ENCODE peak calls at places on chromosomes 13 and 19, in nine cellular contexts. W is cardiac muscle cell, Z is heart left ventricle, P is breast epithelium, N is tibial artery, R is OCI-LY7, I is left ventricle myocardium inferior, L is adrenal gland, M is thoracic aorta. B is an unnamed sample. For H3K4me1 and H3K9me3, the result is how much of the 10 kb centered on the place peaks cover.

GRCh38 chr19:47881757-47882156 is 4.4 kb downstream of the SULT2A1 start:
- DNase-seq in W (no peak), N (no peak), R (no peak), P (no peak), M (no peak), I (no peak), L (no peak), Z (no peak), B (no peak)

GRCh38 chr19:11265785-11266236 is 3.5 kb upstream of the DOCK6 start:
- DNase-seq in W (no peak), R (no peak), N (no peak), L (no peak), M (no peak), I (no peak), P (no peak), Z (no peak), B (peak)

GRCh38 chr19:50794074-50794777 is 4.0 kb downstream of the ACP4 start:
- DNase-seq in Z (no peak), W (no peak), P (no peak), N (no peak), M (no peak), L (no peak), I (no peak), R (peak), B (peak)

GRCh38 chr13:44899967-44900366 is 89.3 kb downstream of the NUFIP1 start:
- DNase-seq in Z (no peak), P (no peak), I (no peak), W (peak), L (no peak), N (no peak), M (no peak), R (no peak), B (no peak)

GRCh38 chr19:28065026-28065425 is 1147.9 kb downstream of the UQCRFS1 start:
- DNase-seq in R (no peak), P (no peak), Z (no peak), I (no peak), L (no peak), W (no peak), M (no peak), N (no peak), B (no peak)

GRCh38 chr19:8005534-8006256 is at the start of gene ELAVL1:
- DNase-seq in Z (peak), W (peak), I (peak), N (peak), P (peak), M (peak), L (peak), R (peak), B (peak)

GRCh38 chr13:36918246-36919060 is 1.6 kb downstream of the SMAD9 start:
- DNase-seq in L (no peak), W (peak), Z (no peak), I (no peak), R (peak), P (no peak), N (no peak), M (no peak), B (no peak)

GRCh38 chr13:98613591-98613990 is 36.7 kb upstream of the STK24 start:
- DNase-seq in L (no peak), N (no peak), W (no peak), Z (no peak), P (no peak), I (no peak), R (no peak), M (no peak), B (no peak)

GRCh38 chr13:101916108-101916757 is 463.8 kb downstream of the ITGBL1 start:
- DNase-seq in W (peak), N (no peak), Z (peak), L (no peak), R (no peak), I (peak), P (no peak), M (no peak), B (no peak)

GRCh38 chr13:44280461-44280860 is 93.2 kb upstream of the SERP2 start:
- DNase-seq in W (no peak), Z (no peak), R (no peak), P (no peak), N (no peak), I (no peak), M (no peak), L (no peak), B (no peak)

GRCh38 chr19:13026478-13026999 is 31.3 kb downstream of the NFIX start:
- DNase-seq in N (peak), M (no peak), W (peak), P (no peak), Z (no peak), R (no peak), I (no peak), L (no peak), B (peak)

GRCh38 chr13:80873589-80873988 is 532.7 kb upstream of the SPRY2 start:
- DNase-seq in Z (no peak), P (no peak), I (no peak), N (no peak), R (no peak), M (no peak), W (no peak), L (no peak), B (no peak)

GRCh38 chr19:29480507-29480906 is 45.3 kb upstream of the VSTM2B start:
- DNase-seq in M (no peak), Z (no peak), L (no peak), W (no peak), P (no peak), I (no peak), R (no peak), N (no peak), B (no peak)

GRCh38 chr19:42989851-42990250 is 36.4 kb downstream of the PSG11 start:
- DNase-seq in N (no peak), P (no peak), Z (no peak), I (no peak), L (no peak), R (no peak), M (no peak), W (no peak), B (no peak)

GRCh38 chr13:103328899-103329298 is 262.7 kb upstream of the SLC10A2 start:
- DNase-seq in P (no peak), R (no peak), W (peak), Z (no peak), N (no peak), I (no peak), M (no peak), L (no peak), B (no peak)

GRCh38 chr19:2434267-2434666 is 6.9 kb upstream of the TIMM13 start:
- DNase-seq in M (no peak), Z (no peak), R (no peak), N (no peak), L (no peak), W (no peak), I (no peak), P (no peak), B (no peak)

GRCh38 chr19:2436384-2436783 is 9.0 kb upstream of the TIMM13 start:
- DNase-seq in W (no peak), I (no peak), L (no peak), M (no peak), N (no peak), R (no peak), Z (no peak), P (no peak), B (no peak)

GRCh38 chr19:2438178-2438577 is 10.8 kb upstream of the TIMM13 start:
- DNase-seq in Z (no peak), R (no peak), W (no peak), I (no peak), M (no peak), P (no peak), L (no peak), N (no peak), B (no peak)

GRCh38 chr19:2434721-2435265 is 7.4 kb upstream of the TIMM13 start:
- DNase-seq in M (no peak), P (no peak), I (no peak), R (no peak), N (no peak), Z (no peak), L (no peak), W (no peak), B (no peak)

DNA sequence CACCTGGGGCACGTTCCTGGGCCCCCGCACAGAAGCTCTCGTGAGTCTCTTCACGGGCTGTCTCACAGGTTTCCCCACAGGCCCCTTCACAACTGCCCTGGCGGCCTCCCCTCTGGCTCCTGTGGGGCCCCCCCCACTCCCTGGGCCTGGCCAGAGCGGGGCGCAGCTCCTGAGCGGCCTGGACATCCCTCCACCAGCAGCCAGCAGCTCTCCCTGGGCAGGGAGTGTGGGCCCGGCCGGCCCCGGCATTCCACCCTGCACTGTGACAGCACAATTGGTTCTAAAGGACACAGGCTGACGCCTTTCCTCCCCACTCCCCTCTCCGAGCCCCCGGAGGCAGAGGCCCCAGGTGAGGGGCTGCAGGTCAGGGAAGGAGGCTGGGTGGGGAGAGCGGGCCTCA is 9.5 kb upstream of the TIMM13 start:
- DNase-seq in R (no peak), I (no peak), W (no peak), L (no peak), N (no peak), Z (no peak), M (no peak), P (no peak), B (no peak)
- TF ChIP-seq CTCF in R (no peak), I (no peak), W (no peak), L (no peak), N (no peak), Z (no peak), M (no peak), P (no peak), B (no peak)

GRCh38 chr19:5623397-5624153 is 692 bp downstream of the SAFB start:
- DNase-seq in P (peak), R (peak), M (no peak), Z (no peak), W (no peak), N (no peak), I (no peak), L (no peak), B (peak)
- H3K4me1 ChIP-seq in P (under half), R (half or more), M (half or more), Z (half or more), W (under half), N (half or more), I (half or more), L (under half), B (under half)

GRCh38 chr19:21022996-21023395 is 2.5 kb downstream of the ZNF430 start:
- DNase-seq in P (no peak), I (no peak), L (peak), M (no peak), W (peak), N (no peak), Z (no peak), R (no peak), B (no peak)

GRCh38 chr19:21023901-21024300 is 3.4 kb downstream of the ZNF430 start:
- DNase-seq in Z (no peak), L (no peak), W (no peak), M (no peak), R (no peak), N (no peak), P (no peak), I (no peak), B (no peak)

DNA sequence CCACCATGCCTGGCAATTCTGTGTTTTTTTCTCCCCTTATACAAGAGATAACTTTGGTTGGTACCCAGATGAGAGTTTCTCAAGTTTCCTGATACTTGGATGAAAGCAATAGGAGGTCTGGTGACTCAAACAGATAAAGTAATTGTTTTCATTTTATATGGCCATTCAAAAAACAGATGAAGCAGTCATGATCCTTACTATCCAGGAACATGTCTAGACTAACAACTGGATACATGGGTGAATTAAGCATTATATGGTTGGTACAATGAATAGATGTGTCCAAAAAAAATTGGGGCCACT is 8.5 kb downstream of the ZNF430 start:
- DNase-seq in W (no peak), I (no peak), M (no peak), Z (no peak), P (no peak), N (no peak), R (no peak), L (no peak), B (no peak)
- H3K9me3 ChIP-seq in W (under half), I (under half), M (under half), Z (under half), P (under half), N (under half), R (under half), L (under half), B (under half)

GRCh38 chr13:114234266-114234644 is 442 bp upstream of the CDC16 start:
- DNase-seq in L (no peak), Z (no peak), M (no peak), R (no peak), W (no peak), N (no peak), P (no peak), I (no peak), B (no peak)

GRCh38 chr13:114237415-114238112 is 2.9 kb downstream of the CDC16 start:
- DNase-seq in I (no peak), N (no peak), P (no peak), L (no peak), Z (no peak), W (no peak), M (no peak), R (no peak), B (no peak)

GRCh38 chr13:114235697-114236096 is 1.0 kb downstream of the CDC16 start:
- DNase-seq in N (no peak), P (no peak), W (no peak), R (no peak), I (no peak), M (no peak), L (no peak), Z (no peak), B (no peak)

GRCh38 chr13:114236224-114236623 is 1.5 kb downstream of the CDC16 start:
- DNase-seq in P (no peak), I (no peak), L (no peak), W (no peak), Z (no peak), R (no peak), M (no peak), N (no peak), B (no peak)

DNA sequence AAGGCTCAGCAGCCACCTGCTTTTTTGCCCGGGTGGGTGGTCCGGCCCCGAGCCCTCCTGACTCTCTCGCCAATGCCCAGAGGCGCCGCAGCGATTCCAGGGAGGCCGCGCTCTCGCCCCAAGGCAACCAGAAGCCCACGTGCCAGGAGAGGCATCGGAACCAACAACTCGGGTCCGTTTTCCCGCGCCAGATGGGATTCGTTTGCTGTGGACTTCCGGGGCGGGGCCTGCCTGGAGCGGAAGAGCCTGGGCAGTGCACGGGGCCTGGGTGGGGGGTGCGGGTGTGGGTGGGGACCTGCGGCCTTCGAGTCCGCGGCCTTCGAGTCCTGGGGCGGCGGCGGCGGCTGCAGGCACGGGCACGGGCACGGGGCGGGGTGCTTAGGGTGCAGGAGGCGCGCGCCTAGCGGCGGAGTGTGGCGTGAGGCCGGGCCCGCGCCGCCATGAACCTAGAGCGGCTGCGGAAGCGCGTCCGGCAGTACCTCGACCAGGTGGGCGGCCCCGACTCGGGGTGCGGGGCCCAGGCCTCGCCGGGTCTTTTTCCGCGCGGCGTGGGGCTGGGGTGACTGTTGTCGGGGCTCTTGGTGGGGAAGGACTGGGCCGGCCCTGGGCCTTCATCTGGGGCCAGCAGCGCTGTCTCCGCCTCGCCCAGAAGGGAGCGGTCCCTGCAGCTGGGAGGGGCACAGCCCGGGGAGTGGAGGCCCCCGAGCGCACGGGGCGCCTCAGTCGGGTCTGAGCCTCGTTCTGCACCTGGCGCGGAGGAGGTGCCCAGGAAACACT is at the start of gene CDC16:
- DNase-seq in N (peak), I (peak), Z (peak), R (peak), P (peak), W (peak), M (peak), L (peak), B (peak)
- TF ChIP-seq CTCF in N (peak), I (peak), Z (no peak), R (no peak), P (no peak), W (no peak), M (peak), L (peak), B (peak)

DNA sequence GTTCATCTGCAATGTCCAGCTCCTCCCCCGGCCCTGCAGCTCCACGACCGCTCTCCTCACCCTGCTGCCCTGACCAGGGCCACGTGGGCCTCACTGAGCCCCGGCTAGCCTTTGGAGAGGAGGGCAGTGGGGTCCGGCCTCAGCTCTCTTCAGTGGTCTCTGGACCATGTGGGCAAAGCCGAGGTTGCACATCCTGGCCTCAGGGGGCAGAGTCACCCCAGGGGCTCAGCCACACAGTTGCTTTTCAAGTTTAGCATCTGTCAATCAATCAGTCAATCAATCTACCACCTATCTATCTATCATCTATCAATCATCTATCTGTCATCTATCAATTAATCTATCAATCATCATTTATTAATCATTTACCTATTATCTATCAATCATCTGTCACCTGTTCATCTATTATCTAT is 3.0 kb upstream of the DIRAS1 start:
- DNase-seq in W (no peak), Z (peak), N (no peak), M (no peak), I (no peak), R (no peak), P (no peak), L (no peak), B (no peak)
- H3K4me1 ChIP-seq in W (under half), Z (under half), N (under half), M (under half), I (under half), R (under half), P (under half), L (under half), B (under half)

B was measured in colonic mucosa.